ENCODE peak calls at places on chromosomes 2 and 18, in six cellular contexts. H, D, G, B, L and R are unnamed samples. For H3K4me1, the result is how much of the 10 kb centered on the place peaks cover.

GRCh38 chr18:13112982-13113381 is 105.6 kb upstream of the LDLRAD4 start:
- DNase-seq in B (no peak), G (peak), H (no peak), L (peak), D (peak), R (peak)

GRCh38 chr2:43100883-43101662 is 125.3 kb downstream of the ZFP36L2 start:
- DNase-seq in D (no peak), B (peak), G (peak), L (peak), H (no peak), R (no peak)

GRCh38 chr2:68853035-68853434 is 18.2 kb downstream of the BMP10 start:
- DNase-seq in G (no peak), H (no peak), B (no peak), D (no peak), L (no peak), R (no peak)

GRCh38 chr2:233600361-233600760 is 17.1 kb upstream of the UGT1A8 start:
- DNase-seq in H (no peak), B (no peak), D (no peak), L (no peak), G (no peak), R (no peak)

GRCh38 chr2:194610297-194610696 is 1046.7 kb upstream of the SLC39A10 start:
- DNase-seq in H (no peak), L (no peak), B (no peak), D (no peak), G (peak), R (no peak)

GRCh38 chr2:68908392-68908970 is 37.3 kb upstream of the BMP10 start:
- DNase-seq in H (peak), L (peak), G (peak), D (peak), B (peak), R (no peak)

GRCh38 chr18:37550118-37550875 is 15.3 kb downstream of the CELF4 start:
- DNase-seq in L (no peak), B (no peak), D (no peak), G (no peak), H (peak), R (no peak)

GRCh38 chr2:60819155-60819862 is 62.1 kb upstream of the REL start:
- DNase-seq in H (no peak), L (no peak), D (no peak), B (peak), G (no peak), R (no peak)

GRCh38 chr2:211086049-211086448 is 529.6 kb downstream of the CPS1 start:
- DNase-seq in L (no peak), G (peak), H (no peak), D (no peak), B (no peak), R (no peak)

GRCh38 chr2:177030391-177031000 is 182.1 kb upstream of the HNRNPA3 start:
- DNase-seq in L (no peak), H (no peak), D (no peak), G (no peak), B (no peak), R (peak)

GRCh38 chr18:72336786-72337185 is 207.4 kb downstream of the CBLN2 start:
- DNase-seq in D (no peak), B (no peak), G (no peak), H (no peak), L (no peak), R (no peak)

GRCh38 chr2:187302619-187303018 is 145.4 kb downstream of the CALCRL start:
- DNase-seq in B (no peak), G (no peak), D (no peak), H (no peak), L (peak), R (no peak)

GRCh38 chr2:11809586-11810236 is 63.3 kb downstream of the LPIN1 start:
- DNase-seq in B (no peak), H (no peak), D (no peak), G (no peak), L (no peak), R (no peak)

GRCh38 chr2:65294701-65295100 is 67.1 kb downstream of the ACTR2 start:
- DNase-seq in G (no peak), H (no peak), D (peak), B (no peak), L (no peak), R (no peak)

GRCh38 chr2:65299246-65299645 is 71.6 kb downstream of the ACTR2 start:
- DNase-seq in G (no peak), H (no peak), B (no peak), D (peak), L (peak), R (no peak)

GRCh38 chr2:65298089-65298488 is 70.5 kb downstream of the ACTR2 start:
- DNase-seq in H (no peak), L (no peak), B (no peak), D (no peak), G (no peak), R (no peak)

GRCh38 chr2:65297544-65297943 is 69.9 kb downstream of the ACTR2 start:
- DNase-seq in G (no peak), B (no peak), D (no peak), L (no peak), H (no peak), R (no peak)

DNA sequence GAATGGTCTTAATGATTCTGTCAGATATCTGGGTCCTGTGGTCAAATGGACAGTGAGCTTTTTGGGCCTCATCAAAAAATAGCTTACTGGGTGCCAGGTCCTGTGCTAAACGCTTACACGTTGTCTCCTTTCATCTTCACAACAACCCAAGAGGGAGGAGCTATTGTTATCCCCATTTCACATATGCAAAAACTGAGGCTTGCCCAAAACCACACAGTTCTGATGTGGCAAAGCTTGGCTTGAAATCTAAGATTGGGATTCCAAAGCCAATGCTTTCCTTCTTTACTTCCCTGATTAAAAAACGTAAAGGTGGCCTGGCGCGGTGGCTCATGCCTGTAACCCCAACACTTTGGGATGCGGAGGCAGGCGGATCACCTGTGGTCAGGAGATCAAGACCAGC is 69.3 kb downstream of the ACTR2 start:
- DNase-seq in L (no peak), B (no peak), G (no peak), D (no peak), H (no peak), R (no peak)
- H3K4me1 ChIP-seq in L (under half), B (under half), G (under half), D (under half), H (under half), R (under half)

GRCh38 chr2:239262484-239263230 is 138.2 kb downstream of the HDAC4 start:
- DNase-seq in B (no peak), L (no peak), H (no peak), D (no peak), G (no peak), R (no peak)

GRCh38 chr2:239263231-239263936 is 137.4 kb downstream of the HDAC4 start:
- DNase-seq in B (no peak), H (peak), G (no peak), L (no peak), D (no peak), R (no peak)

GRCh38 chr2:239264838-239265651 is 135.8 kb downstream of the HDAC4 start:
- DNase-seq in B (peak), L (no peak), G (no peak), H (peak), D (peak), R (no peak)

GRCh38 chr2:239265681-239266435 is 135.0 kb downstream of the HDAC4 start:
- DNase-seq in G (no peak), L (no peak), D (no peak), H (no peak), B (no peak), R (no peak)

DNA sequence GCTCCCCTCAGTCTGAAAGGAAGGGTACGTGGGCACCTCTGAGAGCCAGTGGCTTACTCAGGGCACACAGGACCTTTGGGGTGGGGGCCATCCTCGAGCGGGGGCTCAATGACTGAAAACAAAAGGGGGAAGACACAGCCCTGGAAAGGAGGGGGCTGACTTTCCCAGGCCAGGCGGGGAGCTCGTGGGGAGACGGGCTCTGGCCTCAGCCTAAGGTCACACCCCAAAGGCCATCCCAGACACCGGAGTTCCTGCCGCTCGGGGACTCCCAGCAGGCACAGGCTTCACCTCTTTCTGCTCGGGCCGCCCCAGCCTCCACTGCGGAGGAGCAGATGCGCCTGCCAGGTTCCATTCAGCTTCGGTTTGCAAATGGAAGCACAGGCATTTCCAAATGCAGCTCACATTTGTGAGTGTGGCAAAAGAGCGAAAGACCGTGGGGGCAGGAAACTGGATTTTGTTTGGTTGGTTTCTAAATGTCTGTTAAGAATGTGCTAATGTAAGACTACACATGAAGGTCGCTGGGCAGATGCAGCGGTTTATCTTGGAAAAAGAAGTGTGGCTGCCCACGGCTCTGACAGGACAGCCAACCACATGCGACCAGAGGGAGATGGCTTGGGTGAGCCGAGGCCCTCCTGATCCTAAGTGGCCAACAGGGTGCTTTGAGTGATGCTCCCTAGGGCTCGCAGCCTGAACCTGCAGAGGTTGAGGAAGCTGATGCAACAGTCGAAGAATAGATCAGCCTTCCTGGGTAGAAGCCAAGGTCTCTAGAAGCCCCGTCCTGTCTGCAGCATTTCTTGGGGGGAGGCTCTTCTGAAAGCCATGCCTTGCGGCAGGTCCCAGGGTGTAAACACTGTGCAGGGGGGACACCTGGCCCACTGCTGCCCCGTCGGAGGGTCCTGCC is 136.6 kb downstream of the HDAC4 start:
- DNase-seq in G (no peak), B (peak), L (no peak), H (peak), D (no peak), R (no peak)
- H3K4me1 ChIP-seq in G (under half), B (under half), L (under half), H (half or more), D (half or more), R (under half)

GRCh38 chr18:22625406-22625805 is 207.7 kb upstream of the CTAGE1 start:
- DNase-seq in D (no peak), G (no peak), L (no peak), B (no peak), H (no peak), R (no peak)

GRCh38 chr18:22624171-22624570 is 206.5 kb upstream of the CTAGE1 start:
- DNase-seq in B (no peak), D (no peak), L (no peak), G (no peak), H (no peak), R (no peak)

GRCh38 chr18:22626771-22627170 is 209.1 kb upstream of the CTAGE1 start:
- DNase-seq in B (no peak), L (no peak), G (no peak), H (no peak), D (no peak), R (no peak)

GRCh38 chr18:22628795-22629194 is 211.1 kb upstream of the CTAGE1 start:
- DNase-seq in B (no peak), H (no peak), D (no peak), G (no peak), L (no peak), R (no peak)

GRCh38 chr18:22627506-22627905 is 209.8 kb upstream of the CTAGE1 start:
- DNase-seq in L (peak), B (no peak), D (no peak), H (no peak), G (no peak), R (no peak)
- H3K4me1 ChIP-seq in L (under half), B (under half), D (under half), H (under half), G (under half), R (under half)

DNA sequence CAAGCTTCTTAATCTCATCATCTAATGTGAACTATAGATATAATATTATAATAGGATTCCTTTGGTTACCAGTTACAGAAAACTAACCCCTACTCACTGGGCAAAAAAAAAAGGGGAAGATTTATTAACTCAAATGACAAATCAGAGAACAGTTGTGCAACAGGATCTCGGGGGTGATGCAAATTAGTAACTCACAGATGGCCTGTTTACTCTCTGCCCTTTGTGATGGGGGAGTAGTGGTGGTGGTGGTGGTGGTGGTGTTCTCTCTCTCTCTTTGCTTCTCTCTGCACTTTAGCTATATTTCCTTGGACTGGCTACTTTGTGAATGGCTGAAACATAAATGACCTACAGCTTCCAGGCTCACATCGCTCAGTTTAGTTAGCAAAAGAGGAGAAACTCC is 59.0 kb downstream of the TMEM247 start:
- DNase-seq in L (no peak), G (no peak), B (no peak), D (no peak), H (no peak), R (no peak)
- H3K4me1 ChIP-seq in L (under half), G (under half), B (under half), D (under half), H (under half), R (under half)

GRCh38 chr2:201242562-201243277 is 17.6 kb upstream of the CASP8 start:
- DNase-seq in H (no peak), D (no peak), L (no peak), G (no peak), B (no peak), R (no peak)
- H3K4me1 ChIP-seq in H (under half), D (under half), L (under half), G (under half), B (under half), R (under half)

DNA sequence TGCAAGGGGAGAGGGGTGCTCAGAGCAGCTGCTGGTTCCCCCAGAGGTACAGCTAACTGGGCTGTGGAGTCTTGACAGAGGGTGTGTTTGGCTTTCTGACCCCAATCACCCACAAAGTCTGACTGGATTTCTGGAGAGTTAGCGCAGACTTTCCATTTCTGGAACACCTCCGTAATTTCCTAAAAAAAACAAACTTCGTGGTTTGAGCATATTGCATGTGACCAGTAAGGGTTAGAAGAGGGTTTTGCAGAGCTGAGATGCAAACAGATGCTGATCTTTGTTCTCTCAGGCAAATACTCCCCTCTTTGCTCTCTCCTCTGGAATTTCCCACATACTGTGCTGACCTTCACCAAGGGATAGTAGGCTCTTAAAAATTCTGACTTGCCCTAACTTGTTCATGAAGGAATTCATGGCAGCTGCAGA is 44.5 kb upstream of the TMEM247 start:
- DNase-seq in G (peak), D (no peak), H (no peak), L (peak), B (no peak), R (no peak)
- H3K4me1 ChIP-seq in G (under half), D (under half), H (under half), L (under half), B (under half), R (under half)

GRCh38 chr18:875912-876311 is 28.8 kb upstream of the ADCYAP1 start:
- DNase-seq in D (no peak), G (no peak), B (no peak), H (no peak), L (no peak), R (no peak)

DNA sequence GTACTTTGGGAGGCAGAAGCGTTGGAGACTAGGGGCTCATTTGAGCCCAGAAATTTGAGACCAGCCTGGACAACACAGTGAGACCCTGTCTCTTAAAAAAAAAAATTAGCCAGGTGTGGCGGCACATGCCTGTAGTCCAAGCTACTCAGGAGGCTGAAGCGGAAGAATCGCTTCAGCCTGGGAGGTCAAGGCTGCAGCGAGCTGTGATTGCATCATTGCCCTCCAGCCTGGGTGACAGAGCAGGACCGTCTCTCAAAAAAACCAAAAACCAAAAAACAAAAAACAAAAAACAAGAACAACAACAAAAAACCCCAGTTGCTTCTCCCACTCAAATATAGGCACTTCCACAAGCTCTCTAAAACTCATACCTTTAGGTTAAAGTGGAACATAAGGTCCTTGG is 27.4 kb upstream of the ADCYAP1 start:
- DNase-seq in H (no peak), D (no peak), L (no peak), G (no peak), B (no peak), R (no peak)
- H3K4me1 ChIP-seq in H (under half), D (under half), L (under half), G (under half), B (under half), R (under half)

DNA sequence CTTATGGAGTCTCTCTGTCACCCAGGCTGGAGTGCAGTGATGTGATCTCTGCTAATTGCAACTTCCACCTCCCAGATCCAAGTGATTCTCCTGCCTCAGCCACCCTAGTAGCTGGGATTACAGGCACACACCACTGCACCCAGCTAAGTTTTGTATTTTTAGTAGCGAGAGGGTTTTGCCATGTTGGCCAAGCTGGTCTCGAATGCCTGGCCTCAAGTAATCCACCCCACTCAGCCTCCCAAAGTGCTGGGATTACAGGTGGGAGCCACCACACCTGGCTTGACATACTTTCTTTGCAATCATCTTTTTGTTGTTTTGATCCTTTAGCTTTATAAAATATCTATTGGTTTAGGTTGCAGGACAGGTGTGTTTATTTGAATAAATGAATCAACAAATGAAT is 9.7 kb upstream of the KCNE4 start:
- DNase-seq in B (no peak), L (no peak), G (no peak), H (no peak), D (no peak), R (no peak)
- H3K4me1 ChIP-seq in B (under half), L (under half), G (under half), H (under half), D (under half), R (under half)

GRCh38 chr18:3189884-3190283 is 29.9 kb downstream of the MYOM1 start:
- DNase-seq in L (peak), G (no peak), B (no peak), H (no peak), D (no peak), R (no peak)

GRCh38 chr18:3192286-3192685 is 27.5 kb downstream of the MYOM1 start:
- DNase-seq in B (no peak), G (no peak), D (no peak), H (no peak), L (no peak), R (no peak)

GRCh38 chr18:3194947-3195612 is 24.7 kb downstream of the MYOM1 start:
- DNase-seq in G (no peak), B (no peak), D (no peak), L (no peak), H (no peak), R (no peak)

GRCh38 chr18:3193354-3193753 is 26.4 kb downstream of the MYOM1 start:
- DNase-seq in H (no peak), B (no peak), G (no peak), L (no peak), D (no peak), R (no peak)

GRCh38 chr18:3192752-3193151 is 27.0 kb downstream of the MYOM1 start:
- DNase-seq in B (no peak), D (no peak), G (no peak), H (no peak), L (no peak), R (no peak)
- H3K4me1 ChIP-seq in B (under half), D (under half), G (under half), H (under half), L (under half), R (under half)